ENCODE peak calls at places on chromosome 9, in six cellular contexts. I is AG10803, F is AG09309, X is GM12865, V is lower leg skin, P is fibroblast of lung. Z is an unnamed sample.

GRCh38 chr9:134626576-134627416 is 14.8 kb upstream of the COL5A1 start:
- DNase-seq in I (peak), F (peak), X (no peak), V (peak), P (peak), Z (no peak)

GRCh38 chr9:137025120-137025966 is 2.7 kb downstream of the ABCA2 start:
- DNase-seq in I (no peak), F (no peak), X (peak), V (no peak), P (no peak), Z (no peak)

GRCh38 chr9:81214975-81215374 is 474.4 kb downstream of the TLE1 start:
- DNase-seq in I (no peak), F (no peak), X (no peak), V (no peak), P (no peak), Z (no peak)

GRCh38 chr9:136591191-136591752 is 45.4 kb upstream of the NOTCH1 start:
- DNase-seq in I (no peak), F (no peak), X (no peak), V (no peak), P (no peak), Z (no peak)

GRCh38 chr9:134930404-134930803 is 12.7 kb upstream of the FCN1 start:
- DNase-seq in I (no peak), F (no peak), X (peak), V (no peak), P (no peak), Z (no peak)

GRCh38 chr9:129139233-129139992 is 28.2 kb downstream of the PTPA start:
- DNase-seq in I (peak), F (peak), X (peak), V (peak), P (peak), Z (peak)

GRCh38 chr9:124392855-124393460 is 22.3 kb downstream of the PSMB7 start:
- DNase-seq in I (peak), F (peak), X (no peak), V (no peak), P (peak), Z (no peak)

GRCh38 chr9:137502008-137502913 is 43.1 kb upstream of the NSMF start:
- DNase-seq in I (no peak), F (no peak), X (no peak), V (no peak), P (no peak), Z (no peak)

GRCh38 chr9:113356686-113357292 is 7.4 kb downstream of the BSPRY start:
- DNase-seq in I (no peak), F (no peak), X (no peak), V (peak), P (no peak), Z (no peak)

GRCh38 chr9:90684776-90685175 is 42.2 kb upstream of the DIRAS2 start:
- DNase-seq in I (no peak), F (no peak), X (no peak), V (no peak), P (no peak), Z (no peak)

GRCh38 chr9:4066120-4066519 is 233.7 kb downstream of the GLIS3 start:
- DNase-seq in I (no peak), F (no peak), X (no peak), V (no peak), P (peak), Z (no peak)

GRCh38 chr9:115106642-115107041 is 11.3 kb downstream of the TNC start:
- DNase-seq in I (peak), F (no peak), X (no peak), V (no peak), P (peak), Z (no peak)

GRCh38 chr9:18618862-18619261 is 144.9 kb downstream of the ADAMTSL1 start:
- DNase-seq in I (no peak), F (no peak), X (no peak), V (no peak), P (no peak), Z (no peak)

GRCh38 chr9:109887079-109887478 is 107.1 kb downstream of the PALM2AKAP2 start:
- DNase-seq in I (peak), F (no peak), X (peak), V (no peak), P (peak), Z (no peak)

GRCh38 chr9:38160613-38161215 is 91.7 kb upstream of the SHB start:
- DNase-seq in I (peak), F (no peak), X (peak), V (no peak), P (peak), Z (peak)

GRCh38 chr9:123591283-123591682 is 235.3 kb downstream of the CRB2 start:
- DNase-seq in I (no peak), F (no peak), X (no peak), V (no peak), P (no peak), Z (no peak)

GRCh38 chr9:136693490-136694162 is 6.4 kb upstream of the AGPAT2 start:
- DNase-seq in I (no peak), F (no peak), X (no peak), V (no peak), P (peak), Z (no peak)

GRCh38 chr9:83062653-83063527 is at the start of gene RASEF:
- DNase-seq in I (no peak), F (no peak), X (no peak), V (no peak), P (peak), Z (no peak)

GRCh38 chr9:93110400-93110855 is 14.4 kb downstream of the CARD19 start:
- DNase-seq in I (no peak), F (no peak), X (no peak), V (peak), P (no peak), Z (no peak)

GRCh38 chr9:105258225-105258737 is 13.8 kb downstream of the SLC44A1 start:
- DNase-seq in I (no peak), F (no peak), X (peak), V (no peak), P (no peak), Z (no peak)

GRCh38 chr9:1100945-1101344 is 50.8 kb downstream of the DMRT2 start:
- DNase-seq in I (peak), F (no peak), X (peak), V (no peak), P (no peak), Z (peak)

GRCh38 chr9:82208741-82209450 is 220.3 kb downstream of the SPATA31D1 start:
- DNase-seq in I (peak), F (no peak), X (no peak), V (no peak), P (peak), Z (no peak)

GRCh38 chr9:81455417-81455816 is 233.9 kb downstream of the TLE1 start:
- DNase-seq in I (peak), F (no peak), X (no peak), V (no peak), P (peak), Z (no peak)

GRCh38 chr9:127455299-127455992 is 4.1 kb downstream of the LRSAM1 start:
- DNase-seq in I (no peak), F (no peak), X (peak), V (no peak), P (no peak), Z (no peak)

GRCh38 chr9:69549310-69550202 is 122.6 kb downstream of the APBA1 start:
- DNase-seq in I (peak), F (peak), X (peak), V (no peak), P (peak), Z (no peak)

GRCh38 chr9:137316012-137316981 is 14.2 kb upstream of the NRARP start:
- DNase-seq in I (no peak), F (no peak), X (peak), V (no peak), P (no peak), Z (no peak)

GRCh38 chr9:10268500-10269485 is 344.0 kb downstream of the PTPRD start:
- DNase-seq in I (no peak), F (no peak), X (peak), V (no peak), P (no peak), Z (no peak)

GRCh38 chr9:76658510-76659231 is 105.6 kb upstream of the PCA3 start:
- DNase-seq in I (peak), F (peak), X (peak), V (no peak), P (peak), Z (no peak)

GRCh38 chr9:76665458-76665857 is 98.8 kb upstream of the PCA3 start:
- DNase-seq in I (no peak), F (no peak), X (no peak), V (no peak), P (no peak), Z (no peak)

GRCh38 chr9:76667521-76667957 is 96.7 kb upstream of the PCA3 start:
- DNase-seq in I (peak), F (peak), X (no peak), V (no peak), P (peak), Z (no peak)

GRCh38 chr9:76664120-76664519 is 100.1 kb upstream of the PCA3 start:
- DNase-seq in I (no peak), F (no peak), X (no peak), V (no peak), P (no peak), Z (no peak)

DNA sequence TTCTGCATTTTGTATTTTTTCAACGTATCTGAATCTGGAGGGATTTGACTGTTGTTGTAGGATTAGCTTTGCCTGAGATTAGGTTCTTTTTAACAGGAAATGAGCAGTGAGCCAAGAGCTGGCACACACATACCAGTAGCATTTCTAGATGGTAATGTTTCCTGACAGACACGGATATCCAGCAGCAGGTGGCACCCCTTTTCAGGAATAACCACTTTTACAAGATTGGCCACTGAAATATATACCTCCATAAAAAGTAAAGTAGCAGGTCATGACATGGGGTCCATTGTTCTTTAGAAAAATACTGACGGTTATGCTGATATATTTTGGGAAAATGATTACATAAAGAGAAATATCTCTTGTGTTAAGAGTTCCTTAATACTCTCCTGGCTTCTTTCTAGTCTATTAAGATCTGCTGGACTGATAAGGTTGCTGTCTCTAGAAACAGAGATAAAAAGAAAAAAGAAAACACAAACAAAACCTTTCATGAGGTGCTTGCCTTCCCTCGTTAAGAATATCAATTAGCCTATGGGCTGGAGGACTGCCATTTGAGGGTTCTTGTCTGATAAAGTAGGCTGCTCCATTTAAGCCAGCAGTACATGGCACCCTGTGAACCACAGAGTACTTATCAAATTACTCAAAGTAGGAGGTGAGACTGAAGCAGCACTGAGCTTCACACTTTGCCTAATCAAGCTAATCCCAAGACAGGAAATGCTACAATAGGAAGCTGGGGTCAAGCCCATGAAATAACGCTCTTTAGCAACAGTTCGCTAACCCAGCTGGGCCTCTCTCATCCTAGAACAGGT is 101.6 kb upstream of the PCA3 start:
- DNase-seq in I (no peak), F (no peak), X (no peak), V (no peak), P (no peak), Z (no peak)
- H3K4me3 ChIP-seq in I (no peak), F (no peak), X (no peak), V (no peak), P (no peak), Z (no peak)

GRCh38 chr9:21689851-21690250 is 112.6 kb upstream of the MTAP start:
- DNase-seq in I (no peak), F (no peak), X (no peak), V (no peak), P (peak), Z (no peak)
- H3K4me3 ChIP-seq in I (no peak), F (no peak), X (no peak), V (no peak), P (no peak), Z (no peak)

GRCh38 chr9:117485176-117485575 is 70.3 kb upstream of the ASTN2 start:
- DNase-seq in I (peak), F (no peak), X (no peak), V (no peak), P (peak), Z (no peak)

GRCh38 chr9:117492476-117492875 is 77.6 kb upstream of the ASTN2 start:
- DNase-seq in I (no peak), F (no peak), X (no peak), V (no peak), P (no peak), Z (no peak)

GRCh38 chr9:117488659-117489058 is 73.8 kb upstream of the ASTN2 start:
- DNase-seq in I (no peak), F (no peak), X (no peak), V (no peak), P (no peak), Z (no peak)

GRCh38 chr9:117491491-117491890 is 76.6 kb upstream of the ASTN2 start:
- DNase-seq in I (no peak), F (no peak), X (no peak), V (no peak), P (no peak), Z (no peak)

GRCh38 chr9:117487555-117488175 is 72.8 kb upstream of the ASTN2 start:
- DNase-seq in I (peak), F (no peak), X (peak), V (peak), P (peak), Z (peak)
- H3K4me3 ChIP-seq in I (no peak), F (no peak), X (no peak), V (no peak), P (no peak), Z (no peak)

DNA sequence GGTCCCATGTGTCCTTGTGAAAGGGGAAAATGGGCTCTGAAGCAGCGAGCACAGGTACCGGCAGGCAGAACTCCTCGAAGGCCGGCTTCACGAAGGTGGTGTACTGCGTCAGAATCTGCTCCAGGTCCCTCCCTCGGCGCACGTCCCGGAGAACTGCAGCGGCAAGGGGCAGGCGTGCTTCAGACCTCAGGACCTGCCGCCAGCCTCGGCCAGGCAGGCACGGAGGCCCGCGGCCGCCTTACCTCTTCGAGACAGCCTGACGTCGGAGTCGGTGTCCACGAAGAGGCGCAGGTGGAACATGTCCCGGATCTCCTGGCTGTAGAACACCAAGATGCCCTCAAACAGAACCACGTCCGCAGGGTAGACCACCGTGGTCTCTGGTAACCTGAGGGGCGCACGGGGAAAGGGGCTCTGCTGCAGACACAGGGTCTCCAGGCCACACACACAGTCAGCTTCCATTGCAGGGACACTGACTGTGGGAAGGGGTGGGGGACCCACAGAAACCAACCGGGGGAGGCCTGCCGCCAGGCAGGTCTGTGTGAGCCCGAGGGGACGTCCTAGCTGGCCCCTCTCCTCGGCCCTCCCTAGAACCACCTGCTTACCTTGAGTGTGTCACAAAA is 2.1 kb downstream of the UCK1 start:
- DNase-seq in I (no peak), F (no peak), X (no peak), V (no peak), P (no peak), Z (no peak)
- H3K4me3 ChIP-seq in I (no peak), F (no peak), X (no peak), V (no peak), P (no peak), Z (no peak)

GRCh38 chr9:121326130-121326838 is 43.8 kb downstream of the STOM start:
- DNase-seq in I (peak), F (no peak), X (no peak), V (peak), P (peak), Z (peak)
- H3K4me3 ChIP-seq in I (no peak), F (no peak), X (no peak), V (no peak), P (no peak), Z (no peak)

DNA sequence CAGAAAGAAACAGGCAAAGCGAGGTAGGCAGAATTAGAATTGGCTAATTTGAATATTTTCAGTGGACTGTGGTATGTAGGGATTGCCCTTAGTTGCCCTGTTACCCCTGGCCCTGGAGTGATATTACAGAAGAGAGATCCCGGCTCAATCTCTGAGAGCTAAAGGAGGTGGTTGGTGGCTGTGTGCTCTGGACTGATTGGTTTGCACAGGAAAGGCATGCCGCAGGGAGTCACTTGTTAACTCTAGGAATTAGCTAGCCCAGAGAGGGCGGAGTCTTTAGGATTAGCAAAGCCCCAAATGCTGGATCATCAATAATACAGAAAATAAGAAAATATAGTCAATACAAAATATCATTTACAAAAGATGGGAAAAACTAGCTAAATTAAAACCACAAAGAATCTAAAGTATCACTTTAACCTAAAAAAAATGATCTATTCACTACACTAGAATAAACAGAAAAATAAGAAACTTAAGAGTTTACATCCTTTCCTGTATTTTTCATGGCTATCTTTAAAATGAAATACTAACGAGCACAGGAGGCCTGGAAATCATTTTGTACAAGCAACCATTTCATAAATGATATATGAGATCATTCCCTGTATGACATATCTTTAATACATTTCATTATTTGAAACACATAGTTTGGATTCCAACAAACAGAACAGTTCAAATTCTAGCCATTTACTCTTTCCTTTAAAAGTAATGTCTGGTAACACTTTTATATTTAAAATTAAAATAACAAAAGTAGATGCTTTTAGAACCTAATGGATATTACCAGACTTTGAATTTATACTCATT is 71.1 kb downstream of the GNAQ start:
- DNase-seq in I (no peak), F (no peak), X (no peak), V (no peak), P (peak), Z (no peak)
- H3K4me3 ChIP-seq in I (no peak), F (no peak), X (no peak), V (no peak), P (no peak), Z (no peak)

DNA sequence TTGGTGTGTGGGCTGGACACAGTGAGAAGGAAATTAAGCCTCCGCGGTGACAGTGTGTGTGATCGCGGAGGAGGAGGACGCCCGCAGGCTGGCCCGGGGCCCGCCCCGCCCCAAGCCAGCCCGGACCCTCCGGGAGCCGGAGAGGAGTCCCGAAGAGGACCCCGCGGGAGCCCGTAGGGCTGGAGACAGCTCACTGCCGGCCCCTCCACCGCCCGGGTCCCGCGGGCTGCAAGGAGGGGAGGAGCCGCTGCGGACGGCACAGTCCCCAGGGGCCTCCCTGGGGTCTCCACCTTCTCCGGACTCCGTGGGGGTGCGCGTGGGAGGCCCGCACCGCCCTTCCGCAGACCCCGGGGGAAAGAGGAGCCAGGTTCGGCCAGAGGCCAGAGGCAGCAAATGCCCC is 146.4 kb upstream of the ERCC6L2 start:
- DNase-seq in I (no peak), F (no peak), X (no peak), V (no peak), P (no peak), Z (no peak)
- H3K4me3 ChIP-seq in I (no peak), F (no peak), X (no peak), V (no peak), P (no peak), Z (no peak)

DNA sequence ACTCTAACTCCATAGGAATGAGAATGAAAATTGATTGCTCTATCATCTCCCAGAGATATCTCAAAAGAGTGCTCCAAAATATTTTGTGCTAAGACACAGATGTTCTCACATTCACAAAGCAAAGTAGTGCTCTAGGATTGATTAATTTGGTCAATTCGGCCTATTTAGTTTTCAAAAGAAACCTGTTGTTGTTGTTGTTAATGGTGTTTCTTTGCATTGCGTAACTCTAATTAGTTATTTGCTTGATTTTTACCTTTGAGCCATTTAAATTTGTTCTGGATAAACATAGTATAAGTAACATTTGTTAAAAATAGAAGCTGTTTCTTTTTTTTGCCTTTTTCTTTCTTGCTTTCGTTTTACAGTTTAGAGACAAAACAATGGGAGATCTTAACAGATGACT is 382.5 kb downstream of the CAAP1 start:
- DNase-seq in I (no peak), F (no peak), X (no peak), V (no peak), P (no peak), Z (no peak)
- H3K4me3 ChIP-seq in I (no peak), F (no peak), X (no peak), V (no peak), P (no peak), Z (no peak)